ENCODE peak calls at places on chromosome 14, in seven cellular contexts. Z, Y, G, A, U, C and V are unnamed samples.

GRCh38 chr14:39491134-39491541 is 58.9 kb upstream of the FBXO33 start:
- DNase-seq in C (no peak), G (no peak), Z (peak), Y (no peak), A (no peak), U (no peak), V (no peak)

GRCh38 chr14:105075364-105076295 is 10.4 kb upstream of the GPR132 start:
- DNase-seq in U (no peak), Y (peak), G (peak), Z (peak), A (no peak), C (peak), V (no peak)

GRCh38 chr14:35254736-35255135 is 37.4 kb upstream of the PSMA6 start:
- DNase-seq in A (no peak), Z (no peak), Y (no peak), U (no peak), G (no peak), C (no peak), V (no peak)

GRCh38 chr14:20632831-20633771 is 8.4 kb downstream of the OR6S1 start:
- DNase-seq in G (peak), U (no peak), C (no peak), Z (peak), Y (peak), A (no peak), V (no peak)

GRCh38 chr14:35365130-35366047 is 39.2 kb downstream of the NFKBIA start:
- DNase-seq in U (peak), Y (peak), A (peak), C (peak), G (no peak), Z (peak), V (peak)

GRCh38 chr14:63891148-63891964 is 38.6 kb downstream of the SYNE2 start:
- DNase-seq in U (no peak), A (no peak), Z (no peak), C (no peak), G (no peak), Y (no peak), V (no peak)

GRCh38 chr14:101927859-101928258 is 36.5 kb upstream of the DYNC1H1 start:
- DNase-seq in Y (peak), Z (peak), U (peak), G (peak), C (peak), A (peak), V (peak)

GRCh38 chr14:74517731-74518130 is 24.2 kb downstream of the ISCA2 start:
- DNase-seq in G (no peak), A (no peak), Z (no peak), C (no peak), Y (no peak), U (no peak), V (no peak)

GRCh38 chr14:28361486-28361885 is 405.1 kb upstream of the FOXG1 start:
- DNase-seq in U (no peak), Z (no peak), Y (no peak), A (no peak), G (no peak), C (no peak), V (no peak)

GRCh38 chr14:102508774-102509743 is 517 bp downstream of the ANKRD9 start:
- DNase-seq in U (peak), G (no peak), C (peak), A (peak), Y (peak), Z (peak), V (no peak)

GRCh38 chr14:76673261-76673660 is 88.0 kb upstream of the VASH1 start:
- DNase-seq in Z (no peak), C (no peak), A (no peak), G (no peak), Y (no peak), U (no peak), V (no peak)

GRCh38 chr14:103541494-103541943 is 12.5 kb downstream of the TRMT61A start:
- DNase-seq in Z (no peak), G (no peak), U (no peak), C (peak), A (peak), Y (no peak), V (no peak)

DNA sequence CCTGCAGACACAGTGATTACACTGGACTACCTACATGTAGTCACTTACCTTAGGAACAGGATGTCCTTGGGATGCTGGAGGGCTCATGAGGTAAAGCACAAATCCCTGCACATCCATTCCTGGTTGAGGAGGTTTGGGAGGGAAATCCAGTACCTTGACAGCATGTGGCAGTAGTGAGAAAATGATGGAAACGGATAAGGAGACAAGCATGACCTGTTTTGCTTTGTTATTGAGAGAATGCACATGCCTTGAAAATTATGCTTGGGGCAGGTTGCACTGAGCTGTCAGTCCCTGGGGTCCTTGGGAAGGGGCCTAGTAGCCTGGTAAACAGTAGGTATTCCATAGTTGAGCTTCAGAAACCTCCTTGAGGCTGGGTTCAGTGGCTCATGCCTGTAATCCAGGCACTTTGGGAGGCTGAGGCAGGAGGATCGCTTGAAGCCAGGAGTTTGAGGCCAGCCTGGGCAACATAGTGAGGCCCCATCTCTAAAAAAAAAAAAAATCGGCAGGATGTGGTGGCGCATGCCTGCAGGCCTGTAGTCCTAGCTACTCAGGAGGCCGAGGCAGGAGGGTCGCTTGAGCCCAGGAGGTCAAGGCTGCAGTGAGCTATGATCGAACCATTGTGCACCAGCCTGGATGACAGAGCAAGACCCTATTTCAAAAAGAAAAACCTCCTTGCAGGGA is 2.0 kb upstream of the SLC25A29 start:
- DNase-seq in A (no peak), Y (no peak), U (no peak), C (no peak), G (no peak), Z (no peak), V (no peak)
- H3K27ac ChIP-seq in A (peak), Y (no peak), U (no peak), C (no peak), G (peak), Z (no peak), V (no peak)

DNA sequence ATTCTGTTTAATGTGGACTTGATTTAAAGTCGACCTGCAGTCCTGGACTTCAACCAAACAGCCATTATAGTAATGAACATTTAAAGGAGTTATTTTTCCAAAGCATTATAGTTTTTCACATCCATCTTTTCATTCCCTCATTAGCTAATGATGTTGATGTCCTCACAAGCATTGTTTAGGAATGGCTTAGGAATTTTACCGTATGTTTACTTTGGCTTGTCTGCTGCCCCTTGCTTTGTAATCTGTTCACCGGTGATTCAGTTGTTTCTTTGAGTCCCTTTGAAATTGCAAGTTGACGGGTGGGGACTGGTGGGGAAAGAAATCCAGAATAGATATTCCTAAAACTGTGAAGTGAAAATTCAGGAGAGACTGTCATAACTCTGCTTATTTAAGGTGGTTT is 25.4 kb downstream of the PRKCH start:
- DNase-seq in Z (no peak), C (no peak), U (no peak), A (no peak), G (no peak), Y (no peak), V (no peak)
- H3K4me3 ChIP-seq in Z (no peak), C (no peak), U (no peak), A (no peak), G (no peak), Y (no peak), V (no peak)

DNA sequence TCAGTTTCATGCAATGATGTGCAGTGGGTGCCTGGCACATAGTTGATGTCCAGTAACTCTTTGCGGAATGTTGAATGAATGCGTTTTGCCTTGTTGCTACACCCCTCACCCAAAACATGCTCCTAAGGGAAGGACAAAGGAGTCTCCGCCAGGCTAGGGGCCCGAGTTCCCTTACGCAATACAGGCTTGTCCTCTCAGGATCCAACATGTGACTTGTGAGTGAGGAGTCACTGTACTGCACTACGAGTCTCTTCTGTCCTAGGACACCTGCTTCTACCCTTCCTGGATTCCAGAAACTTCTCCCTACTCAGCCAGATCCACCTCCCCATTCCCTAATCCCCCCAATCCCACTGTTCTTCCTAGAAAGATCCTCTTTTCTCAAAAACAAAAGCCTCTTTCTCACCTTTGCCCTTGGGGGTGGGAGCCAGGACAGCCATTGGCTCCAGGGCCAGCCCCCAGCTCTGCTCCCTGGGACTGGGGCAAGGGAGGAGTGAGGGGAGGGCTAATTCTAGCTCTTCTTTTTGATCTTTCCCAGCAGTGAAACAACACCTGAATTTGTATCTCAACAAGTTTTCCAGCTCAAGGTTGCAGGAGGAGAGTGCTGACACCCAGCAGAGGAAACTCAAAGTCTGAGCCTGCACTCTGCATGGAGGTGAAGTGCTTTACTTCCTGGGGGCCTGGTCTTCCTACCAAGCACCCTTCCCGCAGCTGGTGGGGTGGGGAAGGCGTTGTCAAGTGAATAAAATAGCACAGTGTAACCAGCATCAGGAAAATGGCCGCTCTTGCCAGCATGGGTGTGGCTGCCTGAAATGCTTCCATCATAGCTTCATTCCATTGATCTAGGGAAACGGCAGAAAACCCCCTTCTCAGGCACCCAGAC is 3.4 kb upstream of the OTUB2 start:
- DNase-seq in U (no peak), C (no peak), Z (no peak), G (no peak), Y (no peak), A (no peak), V (no peak)
- H3K27ac ChIP-seq in U (no peak), C (no peak), Z (no peak), G (no peak), Y (no peak), A (no peak), V (no peak)

GRCh38 chr14:92686411-92686762 is 62.0 kb downstream of the LGMN start:
- DNase-seq in Y (no peak), C (peak), U (no peak), A (no peak), G (no peak), Z (no peak), V (no peak)

GRCh38 chr14:92688434-92689375 is 59.7 kb downstream of the LGMN start:
- DNase-seq in C (peak), Y (no peak), A (no peak), G (no peak), Z (no peak), U (no peak), V (no peak)

GRCh38 chr14:92685784-92686355 is 62.6 kb downstream of the LGMN start:
- DNase-seq in Z (no peak), A (no peak), C (peak), Y (no peak), G (no peak), U (no peak), V (no peak)

GRCh38 chr14:92686763-92687427 is 61.5 kb downstream of the LGMN start:
- DNase-seq in A (peak), C (peak), Y (peak), G (no peak), Z (peak), U (peak), V (no peak)

GRCh38 chr14:92687681-92688433 is 60.6 kb downstream of the LGMN start:
- DNase-seq in G (no peak), C (peak), Y (no peak), A (peak), U (no peak), Z (no peak), V (no peak)
- H3K4me3 ChIP-seq in G (no peak), C (no peak), Y (no peak), A (peak), U (peak), Z (no peak), V (peak)

DNA sequence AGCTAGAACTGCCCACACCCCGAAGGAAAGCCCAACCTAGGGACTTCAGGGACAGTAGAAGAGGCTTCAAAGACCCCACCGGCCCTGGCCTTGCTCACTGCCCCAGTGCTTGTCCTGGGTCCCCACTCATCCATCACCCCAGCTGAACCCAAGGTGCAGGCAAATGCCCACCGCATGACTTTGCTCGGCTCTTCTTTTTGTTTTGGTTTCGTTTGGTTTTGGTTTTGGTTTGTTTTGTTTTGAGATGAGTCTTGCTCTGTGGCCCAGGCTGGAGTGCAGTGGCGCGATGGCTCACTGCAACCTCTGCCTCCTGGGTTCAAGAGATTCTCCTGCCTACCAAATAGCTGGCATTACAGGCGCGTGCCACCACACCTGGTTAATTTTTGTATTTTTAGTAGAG is 9.0 kb downstream of the CCDC85C start:
- DNase-seq in Y (no peak), C (no peak), Z (no peak), G (no peak), U (no peak), A (no peak), V (no peak)
- H3K27ac ChIP-seq in Y (peak), C (no peak), Z (no peak), G (no peak), U (no peak), A (no peak), V (no peak)

DNA sequence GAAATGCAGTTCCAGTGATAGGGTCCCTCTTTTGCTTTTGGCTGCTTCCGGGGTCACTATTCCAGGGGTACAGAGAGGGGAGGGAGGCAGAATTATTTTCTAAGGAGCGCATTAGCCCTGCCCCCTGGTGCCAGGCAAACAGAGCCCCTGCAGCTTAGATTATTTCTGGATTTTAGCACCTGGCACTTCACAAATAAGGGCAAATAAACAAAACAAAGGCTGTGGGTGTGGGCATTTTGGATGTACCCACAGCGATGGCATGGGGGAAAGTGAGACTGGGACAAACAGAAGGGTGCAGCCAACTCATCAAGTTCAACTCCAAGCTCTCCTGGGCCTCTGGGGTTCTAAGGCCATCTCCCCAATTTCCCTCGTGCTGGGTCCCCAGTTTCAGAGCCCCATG is 20.3 kb downstream of the ASB2 start:
- DNase-seq in A (no peak), U (no peak), Z (no peak), Y (no peak), G (no peak), C (no peak), V (no peak)
- H3K4me3 ChIP-seq in A (peak), U (no peak), Z (no peak), Y (peak), G (no peak), C (no peak), V (no peak)